ENCODE peak calls at places on chromosomes 3 and 15, in four cellular contexts. O is activated effector memory CD4-positive, alpha-beta T cell treated with anti-CD3 and anti-CD28 coated beads, Interleukin-2, amount 50 U/mL, for 16 hours; R is thoracic aorta; J is SW 1271. T is an unnamed sample.

GRCh38 chr3:53191836-53192480 is 30.9 kb downstream of the PRKCD start:
- DNase-seq in O (peak), J (no peak), R (no peak), T (no peak)

GRCh38 chr15:63085289-63085688 is 36.4 kb upstream of the LACTB start:
- DNase-seq in O (no peak), R (no peak), J (no peak), T (no peak)

GRCh38 chr15:88805031-88805780 is 2.0 kb downstream of the ACAN start:
- DNase-seq in J (no peak), R (no peak), O (peak), T (no peak)

GRCh38 chr3:68424796-68425460 is 507.4 kb downstream of the TAFA4 start:
- DNase-seq in J (no peak), R (no peak), O (no peak), T (no peak)

GRCh38 chr3:38354588-38355344 is 8.2 kb downstream of the XYLB start:
- DNase-seq in J (no peak), R (no peak), O (no peak), T (no peak)

GRCh38 chr3:65664927-65665326 is 373.8 kb downstream of the MAGI1 start:
- DNase-seq in R (no peak), J (no peak), O (no peak), T (no peak)

GRCh38 chr3:111299070-111299672 is 227.6 kb downstream of the NECTIN3 start:
- DNase-seq in J (no peak), O (no peak), R (no peak), T (no peak)

GRCh38 chr15:68786753-68787152 is 33.9 kb downstream of the ANP32A start:
- DNase-seq in O (no peak), J (no peak), R (no peak), T (no peak)

GRCh38 chr15:73518180-73518862 is 75.4 kb downstream of the REC114 start:
- DNase-seq in O (no peak), R (no peak), J (no peak), T (no peak)

GRCh38 chr3:10552631-10552943 is 47.2 kb upstream of the ATP2B2 start:
- DNase-seq in R (no peak), O (peak), J (no peak), T (no peak)

GRCh38 chr15:73305331-73306211 is 63.2 kb downstream of the HCN4 start:
- DNase-seq in J (peak), R (no peak), O (no peak), T (peak)

GRCh38 chr3:41405466-41405865 is 206.2 kb downstream of the CTNNB1 start:
- DNase-seq in O (no peak), J (no peak), R (no peak), T (no peak)

GRCh38 chr15:73951591-73951990 is 25.3 kb downstream of the LOXL1 start:
- DNase-seq in O (no peak), J (no peak), R (no peak), T (no peak)

GRCh38 chr3:45406812-45407211 is 18.4 kb downstream of the LARS2 start:
- DNase-seq in R (no peak), O (no peak), J (no peak), T (no peak)

GRCh38 chr3:114509756-114510155 is 215.9 kb downstream of the TIGIT start:
- DNase-seq in J (no peak), R (no peak), O (no peak), T (no peak)

GRCh38 chr3:38006445-38006995 is 15.9 kb downstream of the VILL start:
- DNase-seq in O (no peak), J (no peak), R (no peak), T (no peak)

GRCh38 chr15:65690173-65690572 is 68.4 kb downstream of the SLC24A1 start:
- DNase-seq in J (no peak), O (no peak), R (no peak), T (no peak)

GRCh38 chr3:145780301-145780700 is 380.7 kb downstream of the PLOD2 start:
- DNase-seq in J (no peak), R (no peak), O (no peak), T (no peak)

GRCh38 chr3:81909756-81910155 is 148.3 kb upstream of the GBE1 start:
- DNase-seq in J (no peak), R (no peak), O (no peak), T (no peak)

GRCh38 chr3:133965033-133965570 is 64.6 kb downstream of the SLCO2A1 start:
- DNase-seq in J (no peak), O (no peak), R (no peak), T (no peak)

GRCh38 chr3:128872282-128872681 is 7.1 kb upstream of the ACAD9 start:
- DNase-seq in J (no peak), O (no peak), R (no peak), T (no peak)

GRCh38 chr3:41575754-41576153 is 376.4 kb downstream of the CTNNB1 start:
- DNase-seq in R (no peak), O (no peak), J (no peak), T (no peak)